ENCODE peak calls at places on chromosomes 4 and X, in seven cellular contexts. Y, V, K, D, A, E and C are unnamed samples.
A peak's percentile ranks its signal among the peaks of the same experiment; 100 is the strongest.

GRCh38 chr4:91958651-91959050 is 345.1 kb upstream of the GRID2 start:
- DNase-seq in Y (no peak), V (no peak), K (no peak), D (no peak), A (no peak), E (no peak), C (no peak)

GRCh38 chr4:184250795-184251679 is 33.4 kb upstream of the ENPP6 start:
- DNase-seq in Y (peak; percentile 68), V (no peak), K (peak; percentile 56), D (no peak), A (no peak), E (no peak), C (no peak)

GRCh38 chrX:139077303-139078131 is 366.0 kb upstream of the FGF13 start:
- DNase-seq in Y (no peak), V (no peak), K (no peak), D (no peak), A (no peak), E (no peak), C (no peak)

GRCh38 chr4:157700898-157701694 is 471.7 kb downstream of the GASK1B start:
- DNase-seq in Y (no peak), V (no peak), K (no peak), D (no peak), A (no peak), E (no peak), C (no peak)

GRCh38 chr4:184385705-184386141 is 88.6 kb downstream of the IRF2 start:
- DNase-seq in Y (peak; percentile 16), V (no peak), K (no peak), D (no peak), A (no peak), E (no peak), C (no peak)

GRCh38 chr4:107721436-107722090 is 1.5 kb upstream of the PAPSS1 start:
- DNase-seq in Y (peak; percentile 46), V (peak; percentile 26), K (no peak), D (peak; percentile 44), A (no peak), E (no peak), C (no peak)

GRCh38 chr4:89158884-89159503 is 47.7 kb downstream of the TIGD2 start:
- DNase-seq in Y (peak; percentile 40), V (no peak), K (peak; percentile 46), D (no peak), A (peak; percentile 2), E (peak; percentile 9), C (no peak)

GRCh38 chr4:7710576-7711329 is 228.9 kb downstream of the AFAP1 start:
- DNase-seq in Y (no peak), V (no peak), K (no peak), D (no peak), A (no peak), E (no peak), C (no peak)

GRCh38 chr4:82774711-82775171 is 23.9 kb downstream of the SCD5 start:
- DNase-seq in Y (no peak), V (no peak), K (no peak), D (no peak), A (peak; percentile 34), E (no peak), C (no peak)

GRCh38 chr4:96894621-96895020 is 1054.7 kb downstream of the PDHA2 start:
- DNase-seq in Y (no peak), V (no peak), K (no peak), D (no peak), A (no peak), E (no peak), C (no peak)

GRCh38 chr4:57190651-57191481 is 80.7 kb upstream of the IGFBP7 start:
- DNase-seq in Y (peak; percentile 64), V (peak; percentile 34), K (peak; percentile 71), D (no peak), A (no peak), E (no peak), C (no peak)

GRCh38 chrX:15849555-15849954 is 5.1 kb downstream of the AP1S2 start:
- DNase-seq in Y (no peak), V (no peak), K (peak; percentile 3), D (no peak), A (no peak), E (no peak), C (no peak)